ENCODE peak calls at places on chromosomes 3 and 15, in seven cellular contexts. One of them, this sample, is unnamed.

GRCh38 chr3:100184960-100185566 is 70.8 kb upstream of the FILIP1L start:
- DNase-seq in mesothelial cell of epicardium: no peak
- DNase-seq in heart right ventricle: peak
- DNase-seq in endothelial cell: no peak
- DNase-seq in lower leg skin: no peak
- DNase-seq in neural crest cell: no peak
- DNase-seq in choroid plexus epithelial cell: no peak
- DNase-seq in this sample: no peak

GRCh38 chr3:24641628-24642027 is 147.0 kb upstream of the THRB start:
- DNase-seq in mesothelial cell of epicardium: no peak
- DNase-seq in heart right ventricle: no peak
- DNase-seq in endothelial cell: no peak
- DNase-seq in lower leg skin: no peak
- DNase-seq in neural crest cell: no peak
- DNase-seq in choroid plexus epithelial cell: no peak
- DNase-seq in this sample: no peak

GRCh38 chr3:187741403-187742350 is 3.6 kb downstream of the BCL6 start:
- DNase-seq in mesothelial cell of epicardium: peak
- DNase-seq in heart right ventricle: peak
- DNase-seq in endothelial cell: peak
- DNase-seq in lower leg skin: peak
- DNase-seq in neural crest cell: peak
- DNase-seq in choroid plexus epithelial cell: peak
- DNase-seq in this sample: peak

GRCh38 chr3:52495777-52496602 is 852 bp downstream of the STAB1 start:
- DNase-seq in mesothelial cell of epicardium: no peak
- DNase-seq in heart right ventricle: no peak
- DNase-seq in endothelial cell: no peak
- DNase-seq in lower leg skin: no peak
- DNase-seq in neural crest cell: no peak
- DNase-seq in choroid plexus epithelial cell: peak
- DNase-seq in this sample: peak

GRCh38 chr3:33083958-33084357 is 13.0 kb downstream of the GLB1 start:
- DNase-seq in mesothelial cell of epicardium: no peak
- DNase-seq in heart right ventricle: no peak
- DNase-seq in endothelial cell: no peak
- DNase-seq in lower leg skin: no peak
- DNase-seq in neural crest cell: no peak
- DNase-seq in choroid plexus epithelial cell: no peak
- DNase-seq in this sample: no peak

GRCh38 chr3:58065700-58066167 is 57.5 kb downstream of the FLNB start:
- DNase-seq in mesothelial cell of epicardium: no peak
- DNase-seq in heart right ventricle: no peak
- DNase-seq in endothelial cell: no peak
- DNase-seq in lower leg skin: no peak
- DNase-seq in neural crest cell: no peak
- DNase-seq in choroid plexus epithelial cell: peak
- DNase-seq in this sample: no peak

GRCh38 chr3:59247402-59247841 is 197.6 kb upstream of the CFAP20DC start:
- DNase-seq in mesothelial cell of epicardium: no peak
- DNase-seq in heart right ventricle: no peak
- DNase-seq in endothelial cell: no peak
- DNase-seq in lower leg skin: no peak
- DNase-seq in neural crest cell: no peak
- DNase-seq in choroid plexus epithelial cell: no peak
- DNase-seq in this sample: no peak

GRCh38 chr3:76470285-76470684 is 569.6 kb upstream of the ROBO2 start:
- DNase-seq in mesothelial cell of epicardium: no peak
- DNase-seq in heart right ventricle: no peak
- DNase-seq in endothelial cell: no peak
- DNase-seq in lower leg skin: no peak
- DNase-seq in neural crest cell: no peak
- DNase-seq in choroid plexus epithelial cell: peak
- DNase-seq in this sample: no peak

GRCh38 chr3:195156286-195156890 is 114.6 kb downstream of the XXYLT1 start:
- DNase-seq in mesothelial cell of epicardium: no peak
- DNase-seq in heart right ventricle: no peak
- DNase-seq in endothelial cell: no peak
- DNase-seq in lower leg skin: no peak
- DNase-seq in neural crest cell: no peak
- DNase-seq in choroid plexus epithelial cell: no peak
- DNase-seq in this sample: no peak

GRCh38 chr3:81622395-81622794 is 139.1 kb downstream of the GBE1 start:
- DNase-seq in mesothelial cell of epicardium: no peak
- DNase-seq in heart right ventricle: no peak
- DNase-seq in endothelial cell: no peak
- DNase-seq in lower leg skin: no peak
- DNase-seq in neural crest cell: no peak
- DNase-seq in choroid plexus epithelial cell: peak
- DNase-seq in this sample: peak

GRCh38 chr15:28003302-28004037 is 95.6 kb downstream of the OCA2 start:
- DNase-seq in mesothelial cell of epicardium: no peak
- DNase-seq in heart right ventricle: no peak
- DNase-seq in endothelial cell: no peak
- DNase-seq in lower leg skin: peak
- DNase-seq in neural crest cell: no peak
- DNase-seq in choroid plexus epithelial cell: no peak
- DNase-seq in this sample: no peak

GRCh38 chr3:197711973-197712707 is 24.6 kb downstream of the RUBCN start:
- DNase-seq in mesothelial cell of epicardium: peak
- DNase-seq in heart right ventricle: peak
- DNase-seq in endothelial cell: peak
- DNase-seq in lower leg skin: peak
- DNase-seq in neural crest cell: peak
- DNase-seq in choroid plexus epithelial cell: peak
- DNase-seq in this sample: peak

DNA sequence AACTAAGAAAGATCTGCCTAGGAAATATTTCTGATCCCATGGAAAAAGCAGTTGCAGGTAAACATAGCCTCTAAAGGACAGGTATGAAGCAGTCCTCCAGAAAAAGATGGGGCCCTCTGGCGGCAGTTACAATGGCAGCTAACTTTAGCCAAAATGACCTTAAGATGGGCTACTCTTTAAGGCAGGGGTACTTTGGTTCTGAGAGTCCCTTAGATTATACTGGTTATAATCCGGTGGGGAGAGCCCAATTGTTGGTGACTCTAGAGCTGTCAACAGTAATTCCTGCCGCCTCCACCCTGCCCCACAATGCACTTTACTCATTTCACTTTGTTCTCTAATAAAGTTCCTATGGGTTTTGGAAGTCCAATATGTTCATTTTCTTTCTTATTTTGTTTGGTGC is 412.8 kb upstream of the WNT5A start:
- DNase-seq in mesothelial cell of epicardium: no peak
- DNase-seq in heart right ventricle: no peak
- DNase-seq in endothelial cell: peak
- DNase-seq in lower leg skin: no peak
- DNase-seq in neural crest cell: no peak
- DNase-seq in choroid plexus epithelial cell: no peak
- DNase-seq in this sample: no peak
- TF ChIP-seq CTCF in mesothelial cell of epicardium: no peak
- TF ChIP-seq CTCF in heart right ventricle: no peak
- TF ChIP-seq CTCF in endothelial cell: peak
- TF ChIP-seq CTCF in lower leg skin: no peak
- TF ChIP-seq CTCF in neural crest cell: peak
- TF ChIP-seq CTCF in choroid plexus epithelial cell: peak
- TF ChIP-seq CTCF in this sample: peak

GRCh38 chr3:177945999-177946398 is 590.2 kb upstream of the KCNMB2 start:
- DNase-seq in mesothelial cell of epicardium: no peak
- DNase-seq in heart right ventricle: no peak
- DNase-seq in endothelial cell: no peak
- DNase-seq in lower leg skin: no peak
- DNase-seq in neural crest cell: no peak
- DNase-seq in choroid plexus epithelial cell: no peak
- DNase-seq in this sample: no peak

GRCh38 chr3:177946515-177946914 is 589.7 kb upstream of the KCNMB2 start:
- DNase-seq in mesothelial cell of epicardium: no peak
- DNase-seq in heart right ventricle: no peak
- DNase-seq in endothelial cell: no peak
- DNase-seq in lower leg skin: no peak
- DNase-seq in neural crest cell: no peak
- DNase-seq in choroid plexus epithelial cell: no peak
- DNase-seq in this sample: no peak

GRCh38 chr3:177948716-177949422 is 587.4 kb upstream of the KCNMB2 start:
- DNase-seq in mesothelial cell of epicardium: no peak
- DNase-seq in heart right ventricle: no peak
- DNase-seq in endothelial cell: no peak
- DNase-seq in lower leg skin: no peak
- DNase-seq in neural crest cell: no peak
- DNase-seq in choroid plexus epithelial cell: no peak
- DNase-seq in this sample: no peak

GRCh38 chr3:177947901-177948300 is 588.3 kb upstream of the KCNMB2 start:
- DNase-seq in mesothelial cell of epicardium: no peak
- DNase-seq in heart right ventricle: no peak
- DNase-seq in endothelial cell: no peak
- DNase-seq in lower leg skin: no peak
- DNase-seq in neural crest cell: no peak
- DNase-seq in choroid plexus epithelial cell: no peak
- DNase-seq in this sample: no peak

DNA sequence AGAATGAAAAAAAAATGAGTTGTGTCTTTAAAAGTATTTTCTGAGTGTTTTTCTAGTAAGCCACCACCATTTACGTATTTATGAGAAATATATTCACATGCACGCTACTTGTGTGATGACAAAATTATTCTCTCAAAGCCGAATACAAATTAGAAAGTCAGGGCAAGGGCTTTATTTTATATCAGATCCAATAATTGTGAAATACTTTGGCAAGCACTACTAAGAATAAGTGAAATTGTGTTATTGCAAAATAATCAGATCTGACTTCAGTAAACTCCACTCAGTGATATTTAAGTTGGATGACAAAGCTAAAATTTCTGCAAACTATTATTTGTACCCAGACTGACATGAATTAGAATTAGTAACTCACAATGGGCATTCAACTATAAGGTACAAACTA is 589.3 kb upstream of the KCNMB2 start:
- DNase-seq in mesothelial cell of epicardium: no peak
- DNase-seq in heart right ventricle: no peak
- DNase-seq in endothelial cell: no peak
- DNase-seq in lower leg skin: no peak
- DNase-seq in neural crest cell: no peak
- DNase-seq in choroid plexus epithelial cell: peak
- DNase-seq in this sample: no peak
- TF ChIP-seq CTCF in mesothelial cell of epicardium: no peak
- TF ChIP-seq CTCF in heart right ventricle: no peak
- TF ChIP-seq CTCF in endothelial cell: no peak
- TF ChIP-seq CTCF in lower leg skin: no peak
- TF ChIP-seq CTCF in neural crest cell: no peak
- TF ChIP-seq CTCF in choroid plexus epithelial cell: no peak
- TF ChIP-seq CTCF in this sample: no peak

GRCh38 chr3:180804871-180805430 is 107.5 kb upstream of the FXR1 start:
- DNase-seq in mesothelial cell of epicardium: no peak
- DNase-seq in heart right ventricle: peak
- DNase-seq in endothelial cell: peak
- DNase-seq in lower leg skin: no peak
- DNase-seq in neural crest cell: peak
- DNase-seq in choroid plexus epithelial cell: peak
- DNase-seq in this sample: peak
- TF ChIP-seq CTCF in mesothelial cell of epicardium: no peak
- TF ChIP-seq CTCF in heart right ventricle: peak
- TF ChIP-seq CTCF in endothelial cell: no peak
- TF ChIP-seq CTCF in lower leg skin: no peak
- TF ChIP-seq CTCF in neural crest cell: peak
- TF ChIP-seq CTCF in choroid plexus epithelial cell: peak
- TF ChIP-seq CTCF in this sample: peak

GRCh38 chr15:83585770-83586169 is 68.2 kb upstream of the ADAMTSL3 start:
- DNase-seq in mesothelial cell of epicardium: no peak
- DNase-seq in heart right ventricle: no peak
- DNase-seq in endothelial cell: no peak
- DNase-seq in lower leg skin: no peak
- DNase-seq in neural crest cell: no peak
- DNase-seq in choroid plexus epithelial cell: no peak
- DNase-seq in this sample: no peak

GRCh38 chr15:83582386-83582785 is 71.5 kb upstream of the ADAMTSL3 start:
- DNase-seq in mesothelial cell of epicardium: no peak
- DNase-seq in heart right ventricle: no peak
- DNase-seq in endothelial cell: no peak
- DNase-seq in lower leg skin: no peak
- DNase-seq in neural crest cell: no peak
- DNase-seq in choroid plexus epithelial cell: peak
- DNase-seq in this sample: no peak

GRCh38 chr15:83578706-83579105 is 75.2 kb upstream of the ADAMTSL3 start:
- DNase-seq in mesothelial cell of epicardium: no peak
- DNase-seq in heart right ventricle: no peak
- DNase-seq in endothelial cell: no peak
- DNase-seq in lower leg skin: no peak
- DNase-seq in neural crest cell: no peak
- DNase-seq in choroid plexus epithelial cell: no peak
- DNase-seq in this sample: no peak

GRCh38 chr15:83581381-83581780 is 72.5 kb upstream of the ADAMTSL3 start:
- DNase-seq in mesothelial cell of epicardium: no peak
- DNase-seq in heart right ventricle: no peak
- DNase-seq in endothelial cell: no peak
- DNase-seq in lower leg skin: no peak
- DNase-seq in neural crest cell: no peak
- DNase-seq in choroid plexus epithelial cell: peak
- DNase-seq in this sample: no peak
- TF ChIP-seq CTCF in mesothelial cell of epicardium: no peak
- TF ChIP-seq CTCF in heart right ventricle: no peak
- TF ChIP-seq CTCF in endothelial cell: no peak
- TF ChIP-seq CTCF in lower leg skin: no peak
- TF ChIP-seq CTCF in neural crest cell: no peak
- TF ChIP-seq CTCF in choroid plexus epithelial cell: no peak
- TF ChIP-seq CTCF in this sample: no peak

DNA sequence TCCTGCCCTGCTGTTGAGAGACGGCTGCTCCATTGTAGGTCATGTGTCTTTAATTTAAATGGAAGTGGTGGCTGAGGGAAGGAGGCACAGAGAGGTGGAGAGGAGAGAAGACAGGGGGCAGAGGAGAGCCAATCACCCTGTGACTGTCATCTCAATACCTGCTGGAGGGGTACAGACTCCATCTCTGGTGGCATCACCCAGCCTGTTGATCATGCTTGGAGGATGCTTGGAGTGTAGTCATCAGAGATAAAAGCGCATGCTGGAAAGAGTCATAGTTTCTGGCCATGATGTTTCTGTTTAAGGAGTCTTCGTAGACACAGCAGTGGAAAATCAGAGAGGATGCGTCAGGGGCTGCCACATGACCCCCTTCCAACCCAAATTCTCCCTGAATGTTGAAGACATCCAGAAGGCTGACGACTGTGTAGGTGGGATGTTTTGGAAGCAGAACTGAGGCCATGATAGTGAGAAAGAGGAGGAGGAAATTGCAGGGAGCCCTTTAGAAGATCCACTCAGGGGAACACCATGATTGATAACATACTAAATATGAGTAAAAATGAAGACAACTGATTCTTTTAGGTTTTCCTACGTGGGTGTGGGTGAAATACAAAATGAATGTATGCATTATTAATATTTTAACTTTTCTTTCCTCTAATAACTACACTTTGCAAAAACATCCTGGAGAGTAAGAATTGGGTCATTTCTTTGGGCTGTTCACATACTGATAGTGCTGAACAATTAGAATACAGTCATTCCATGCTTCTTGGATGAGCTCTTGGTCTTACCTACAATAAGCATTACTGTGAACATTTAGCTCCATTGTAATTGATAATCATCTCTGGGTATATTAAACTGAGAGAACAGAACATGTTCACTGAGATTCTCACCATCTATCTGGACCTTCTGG is 210.6 kb upstream of the ATP10A start:
- DNase-seq in mesothelial cell of epicardium: no peak
- DNase-seq in heart right ventricle: no peak
- DNase-seq in endothelial cell: no peak
- DNase-seq in lower leg skin: no peak
- DNase-seq in neural crest cell: no peak
- DNase-seq in choroid plexus epithelial cell: no peak
- DNase-seq in this sample: no peak
- TF ChIP-seq CTCF in mesothelial cell of epicardium: no peak
- TF ChIP-seq CTCF in heart right ventricle: no peak
- TF ChIP-seq CTCF in endothelial cell: no peak
- TF ChIP-seq CTCF in lower leg skin: no peak
- TF ChIP-seq CTCF in neural crest cell: no peak
- TF ChIP-seq CTCF in choroid plexus epithelial cell: no peak
- TF ChIP-seq CTCF in this sample: peak

This sample was measured in HFFc6.